ENCODE peak calls at places on chromosomes 12 and 14, in ten cellular contexts. I, Y, S, O, A, T, B, P, Q and D are unnamed samples.

GRCh38 chr14:55274760-55275159 is 3.5 kb downstream of the FBXO34 start:
- DNase-seq in I (no peak), Y (no peak), S (no peak), O (no peak), A (peak), T (no peak), B (no peak), P (no peak), Q (no peak), D (no peak)

GRCh38 chr12:92138144-92138543 is 7.5 kb downstream of the BTG1 start:
- DNase-seq in I (no peak), Y (no peak), S (no peak), O (no peak), A (no peak), T (no peak), B (no peak), P (no peak), Q (no peak), D (no peak)

GRCh38 chr14:69945905-69946304 is 66.7 kb downstream of the SMOC1 start:
- DNase-seq in I (no peak), Y (no peak), S (no peak), O (peak), A (no peak), T (no peak), B (peak), P (no peak), Q (no peak), D (no peak)

GRCh38 chr12:111706145-111706544 is 20.3 kb downstream of the ACAD10 start:
- DNase-seq in I (no peak), Y (no peak), S (no peak), O (no peak), A (no peak), T (no peak), B (no peak), P (no peak), Q (no peak), D (no peak)

GRCh38 chr14:54830650-54831049 is 72.0 kb downstream of the GCH1 start:
- DNase-seq in I (no peak), Y (no peak), S (no peak), O (no peak), A (no peak), T (no peak), B (no peak), P (no peak), Q (no peak), D (no peak)

GRCh38 chr12:2691001-2691339 is 103.8 kb upstream of the FKBP4 start:
- DNase-seq in I (no peak), Y (no peak), S (no peak), O (peak), A (no peak), T (peak), B (peak), P (no peak), Q (no peak), D (peak)

GRCh38 chr12:50589650-50590435 is 85.1 kb downstream of the DIP2B start:
- DNase-seq in I (no peak), Y (peak), S (no peak), O (no peak), A (peak), T (no peak), B (no peak), P (no peak), Q (no peak), D (no peak)

GRCh38 chr12:69821441-69822204 is 3.4 kb upstream of the MYRFL start:
- DNase-seq in I (no peak), Y (peak), S (no peak), O (peak), A (peak), T (no peak), B (peak), P (no peak), Q (no peak), D (no peak)

GRCh38 chr12:93441111-93441616 is 583 bp downstream of the UBE2N start:
- DNase-seq in I (peak), Y (no peak), S (no peak), O (no peak), A (no peak), T (peak), B (no peak), P (peak), Q (peak), D (peak)

GRCh38 chr12:56616924-56617323 is 13.2 kb downstream of the BAZ2A start:
- DNase-seq in I (no peak), Y (no peak), S (no peak), O (no peak), A (no peak), T (no peak), B (no peak), P (no peak), Q (no peak), D (no peak)

GRCh38 chr12:48165089-48166031 is 8.0 kb upstream of the ASB8 start:
- DNase-seq in I (no peak), Y (peak), S (peak), O (peak), A (no peak), T (no peak), B (peak), P (no peak), Q (no peak), D (peak)

GRCh38 chr12:52993558-52993869 is 12.7 kb upstream of the EIF4B start:
- DNase-seq in I (no peak), Y (no peak), S (no peak), O (no peak), A (no peak), T (no peak), B (no peak), P (no peak), Q (no peak), D (no peak)